ENCODE peak calls at places on chromosomes 7 and 10, in four cellular contexts. J, E, X and B are unnamed samples.

GRCh38 chr7:69526570-69526969 is 71.7 kb upstream of the AUTS2 start:
- DNase-seq in E (no peak), J (no peak), X (no peak), B (no peak)

GRCh38 chr10:28403090-28403489 is 100.2 kb upstream of the MPP7 start:
- DNase-seq in X (no peak), E (no peak), J (no peak), B (no peak)

GRCh38 chr10:23358357-23358756 is 13.8 kb upstream of the C10orf67 start:
- DNase-seq in E (no peak), X (no peak), J (no peak), B (no peak)

GRCh38 chr10:27525819-27526218 is 21.7 kb downstream of the RAB18 start:
- DNase-seq in E (no peak), X (no peak), J (no peak), B (no peak)

GRCh38 chr10:126476256-126476655 is 88.0 kb upstream of the ADAM12 start:
- DNase-seq in E (no peak), X (no peak), J (peak; percentile 36), B (no peak)

GRCh38 chr10:109282510-109282909 is 640.8 kb downstream of the XPNPEP1 start:
- DNase-seq in E (no peak), X (no peak), J (no peak), B (no peak)

GRCh38 chr10:8811201-8811600 is 756.7 kb downstream of the GATA3 start:
- DNase-seq in J (no peak), E (no peak), X (no peak), B (no peak)

GRCh38 chr10:120012133-120012405 is 119.5 kb downstream of the SEC23IP start:
- DNase-seq in E (peak; percentile 2), J (no peak), X (no peak), B (no peak)

GRCh38 chr10:110827410-110827809 is 44.3 kb upstream of the PDCD4 start:
- DNase-seq in E (no peak), J (no peak), X (no peak), B (no peak)

GRCh38 chr10:126017961-126018560 is 121.7 kb downstream of the FANK1 start:
- DNase-seq in J (no peak), E (no peak), X (no peak), B (no peak)

GRCh38 chr7:35793225-35793579 is 7.7 kb upstream of the SEPTIN7 start:
- DNase-seq in E (no peak), J (peak; percentile 35), X (no peak), B (no peak)

GRCh38 chr10:104199567-104199966 is 32.6 kb downstream of the CFAP43 start:
- DNase-seq in X (no peak), J (no peak), E (no peak), B (no peak)

GRCh38 chr7:40986351-40986873 is 716.5 kb downstream of the INHBA start:
- DNase-seq in X (no peak), J (no peak), E (no peak), B (no peak)

GRCh38 chr10:3897156-3897555 is 112.1 kb upstream of the KLF6 start:
- DNase-seq in J (no peak), X (no peak), E (no peak), B (no peak)

GRCh38 chr7:10070899-10071298 is 902.8 kb upstream of the PHF14 start:
- DNase-seq in X (no peak), J (no peak), E (no peak), B (no peak)

GRCh38 chr7:82534687-82535086 is 91.1 kb upstream of the CACNA2D1 start:
- DNase-seq in X (no peak), J (no peak), E (no peak), B (no peak)

GRCh38 chr7:140889150-140889549 is 35.6 kb downstream of the BRAF start:
- DNase-seq in X (no peak), E (no peak), J (no peak), B (no peak)

GRCh38 chr7:25431956-25432355 is 203.7 kb upstream of the NPVF start:
- DNase-seq in X (no peak), J (no peak), E (no peak), B (no peak)

GRCh38 chr7:102272917-102273748 is 13.5 kb upstream of the SH2B2 start:
- DNase-seq in X (no peak), E (no peak), J (peak; percentile 16), B (no peak)

DNA sequence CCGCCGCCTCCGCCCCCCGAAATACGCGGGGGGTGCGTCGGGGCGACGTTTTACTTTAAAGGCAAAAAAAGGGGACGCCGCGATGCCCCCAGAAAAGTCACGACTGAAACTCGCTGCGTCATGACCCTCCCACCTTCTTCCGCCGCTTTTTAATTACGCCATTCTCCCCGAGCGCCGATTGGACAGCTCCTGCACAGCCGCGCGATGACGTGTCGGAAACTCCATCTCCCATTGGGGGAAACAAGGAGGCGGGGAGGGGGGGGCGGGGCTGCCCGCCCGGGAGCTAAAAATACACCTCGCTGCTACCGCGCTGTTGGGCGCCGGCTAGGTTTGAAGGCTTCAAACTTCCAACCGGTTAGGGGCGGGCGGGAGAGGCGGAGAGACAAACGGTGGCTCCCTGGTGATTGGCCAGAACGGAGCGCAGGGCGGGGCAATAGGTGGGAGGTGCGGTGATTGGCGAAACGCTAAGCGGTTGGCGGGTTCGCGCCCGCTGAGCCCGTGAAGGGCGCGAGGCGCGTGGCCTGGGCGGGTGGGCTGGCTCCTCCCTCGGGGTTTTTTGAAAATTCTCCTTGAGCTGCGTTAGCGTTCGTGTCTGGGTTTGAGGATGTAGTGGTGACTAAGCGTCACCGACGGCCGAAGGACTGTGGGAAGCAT is at the start of gene RHEB:
- DNase-seq in E (peak; percentile 97), J (peak; percentile 99), X (peak; percentile 99), B (peak; percentile 99)
- TF ChIP-seq POLR2A in E (no peak), J (no peak), X (no peak), B (no peak)

DNA sequence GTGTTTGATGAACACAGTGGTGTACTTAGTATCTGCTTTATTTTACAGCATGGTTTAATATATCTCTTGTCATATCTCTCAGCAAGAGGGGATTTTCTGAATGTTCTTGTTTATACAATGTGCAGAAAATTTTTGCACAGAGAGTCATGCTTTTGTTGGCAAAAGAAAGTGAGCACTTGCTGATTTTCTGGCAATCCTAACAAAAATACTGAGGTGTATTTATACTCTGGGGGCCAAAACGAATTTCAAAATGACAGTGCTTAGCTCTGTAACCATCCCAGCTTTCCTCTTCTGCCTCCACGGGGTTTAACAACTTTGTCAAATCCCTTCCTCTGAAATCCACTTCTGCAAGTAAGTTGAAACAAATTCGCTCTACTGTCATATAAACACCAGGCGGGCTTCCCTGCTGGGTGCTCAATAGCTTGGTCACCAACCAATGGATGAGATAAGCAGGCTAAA is 169.2 kb downstream of the NOC3L start:
- DNase-seq in E (no peak), X (no peak), J (no peak), B (no peak)
- H3K4me3 ChIP-seq in E (no peak overlapping the region), X (no peak overlapping the region), J (no peak overlapping the region), B (no peak overlapping the region)

GRCh38 chr7:91013078-91013477 is 251.2 kb upstream of the FZD1 start:
- DNase-seq in E (no peak), J (no peak), X (no peak), B (no peak)
- TF ChIP-seq CTCF in E (no peak), J (no peak), X (no peak), B (no peak)

GRCh38 chr7:47573758-47574472 is 8.0 kb downstream of the TNS3 start:
- DNase-seq in E (no peak), X (peak; percentile 78), J (no peak), B (peak; percentile 41)

GRCh38 chr7:47576909-47577255 is 5.0 kb downstream of the TNS3 start:
- DNase-seq in J (no peak), X (peak; percentile 42), E (no peak), B (no peak)

GRCh38 chr7:47572939-47573757 is 8.8 kb downstream of the TNS3 start:
- DNase-seq in E (peak; percentile 60), X (peak; percentile 57), J (no peak), B (no peak)

GRCh38 chr7:47576031-47576908 is 5.6 kb downstream of the TNS3 start:
- DNase-seq in J (peak; percentile 85), X (peak; percentile 75), E (peak; percentile 63), B (no peak)

GRCh38 chr7:47574473-47575328 is 7.2 kb downstream of the TNS3 start:
- DNase-seq in E (no peak), J (peak; percentile 66), X (no peak), B (no peak)
- TF ChIP-seq POLR2A in E (no peak), J (no peak), X (no peak), B (no peak)

GRCh38 chr7:95766086-95766485 is 6.3 kb upstream of the DYNC1I1 start:
- DNase-seq in E (no peak), J (no peak), X (no peak), B (no peak)

GRCh38 chr7:95772298-95772770 is at the start of gene DYNC1I1:
- DNase-seq in E (peak; percentile 94), X (peak; percentile 61), J (peak; percentile 86), B (peak; percentile 81)

GRCh38 chr7:95766657-95767056 is 5.7 kb upstream of the DYNC1I1 start:
- DNase-seq in J (no peak), X (no peak), E (no peak), B (no peak)
- H3K4me3 ChIP-seq in J (no peak overlapping the region), X (no peak overlapping the region), E (no peak overlapping the region), B (no peak overlapping the region)

GRCh38 chr7:100091411-100092181 is 2.8 kb downstream of the COPS6 start:
- DNase-seq in E (no peak), J (no peak), X (no peak), B (no peak)

GRCh38 chr7:100088621-100089457 is at the start of gene COPS6:
- DNase-seq in X (peak; percentile 84), J (peak; percentile 92), E (peak; percentile 98), B (peak; percentile 87)

GRCh38 chr7:100089458-100090201 is 861 bp downstream of the COPS6 start:
- DNase-seq in J (no peak), E (no peak), X (no peak), B (no peak)

GRCh38 chr7:100093054-100093453 is 4.3 kb downstream of the COPS6 start:
- DNase-seq in X (no peak), E (no peak), J (no peak), B (no peak)

DNA sequence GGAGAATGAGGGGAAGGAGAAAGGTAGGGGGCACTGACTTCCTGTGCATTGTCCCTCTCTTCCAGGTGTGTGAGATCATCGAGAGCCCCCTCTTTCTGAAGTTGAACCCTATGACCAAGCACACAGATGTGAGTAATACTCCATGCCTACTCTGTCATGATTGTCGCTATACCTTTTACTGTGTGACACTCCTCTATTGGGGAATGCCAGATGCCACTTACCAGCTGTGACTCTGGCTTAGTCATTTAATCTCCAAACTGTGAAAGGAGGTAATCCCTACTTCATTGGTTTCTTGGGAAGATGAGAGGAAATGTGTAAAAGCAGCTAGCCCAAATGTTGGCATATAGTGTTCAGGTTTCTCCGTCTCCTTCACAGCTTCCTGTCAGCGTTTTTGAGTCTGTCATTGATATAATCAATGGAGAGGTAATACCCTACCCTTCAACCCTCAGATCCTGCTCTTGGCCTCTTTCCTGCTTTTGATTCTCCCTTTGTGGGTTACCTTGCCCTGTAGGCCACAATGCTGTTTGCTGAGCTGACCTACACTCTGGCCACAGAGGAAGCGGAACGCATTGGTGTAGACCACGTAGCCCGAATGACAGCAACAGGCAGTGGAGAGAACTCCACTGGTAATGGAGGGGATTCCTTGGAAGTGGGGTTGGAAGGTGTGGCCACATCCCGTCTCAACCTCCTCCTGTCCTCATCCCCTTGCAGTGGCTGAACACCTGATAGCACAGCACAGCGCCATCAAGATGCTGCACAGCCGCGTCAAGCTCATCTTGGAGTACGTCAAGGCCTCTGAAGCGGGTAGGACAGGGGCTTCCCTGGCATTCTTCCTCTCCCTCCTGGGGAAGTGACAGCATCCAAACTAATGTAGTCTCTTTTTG is 2.0 kb downstream of the COPS6 start:
- DNase-seq in J (no peak), X (no peak), E (no peak), B (no peak)
- TF ChIP-seq CTCF in J (no peak), X (no peak), E (no peak), B (no peak)